ENCODE peak calls at places on chromosomes 2 and 18, in nine cellular contexts. One of them, this sample, is unnamed.

GRCh38 chr2:163173591-163173990 is 335.0 kb upstream of the KCNH7 start:
- DNase-seq in HCT116: no peak
- DNase-seq in right lobe of liver: no peak
- DNase-seq in upper lobe of left lung: no peak
- DNase-seq in IMR-90: no peak
- DNase-seq in A549: no peak
- DNase-seq in transverse colon: no peak
- DNase-seq in thyroid gland: no peak
- DNase-seq in Peyer's patch: no peak
- DNase-seq in this sample: no peak

GRCh38 chr2:21438949-21439348 is 315.2 kb downstream of the TDRD15 start:
- DNase-seq in HCT116: no peak
- DNase-seq in thyroid gland: no peak
- DNase-seq in transverse colon: no peak
- DNase-seq in Peyer's patch: no peak
- DNase-seq in upper lobe of left lung: no peak
- DNase-seq in A549: no peak
- DNase-seq in IMR-90: peak; percentile 92
- DNase-seq in right lobe of liver: no peak
- DNase-seq in this sample: no peak

GRCh38 chr18:79400091-79400590 is 4.4 kb downstream of the NFATC1 start:
- DNase-seq in transverse colon: peak; percentile 73
- DNase-seq in Peyer's patch: peak; percentile 72
- DNase-seq in A549: peak; percentile 32
- DNase-seq in upper lobe of left lung: peak; percentile 71
- DNase-seq in thyroid gland: peak; percentile 78
- DNase-seq in HCT116: no peak
- DNase-seq in right lobe of liver: peak; percentile 66
- DNase-seq in IMR-90: no peak
- DNase-seq in this sample: peak; percentile 80

GRCh38 chr2:134260726-134261125 is 6.9 kb downstream of the MGAT5 start:
- DNase-seq in IMR-90: peak; percentile 90
- DNase-seq in transverse colon: no peak
- DNase-seq in HCT116: no peak
- DNase-seq in A549: no peak
- DNase-seq in thyroid gland: no peak
- DNase-seq in upper lobe of left lung: no peak
- DNase-seq in Peyer's patch: no peak
- DNase-seq in right lobe of liver: no peak
- DNase-seq in this sample: no peak

GRCh38 chr18:59344990-59345389 is 14.1 kb downstream of the LMAN1 start:
- DNase-seq in Peyer's patch: no peak
- DNase-seq in IMR-90: no peak
- DNase-seq in thyroid gland: no peak
- DNase-seq in HCT116: no peak
- DNase-seq in upper lobe of left lung: no peak
- DNase-seq in transverse colon: no peak
- DNase-seq in A549: no peak
- DNase-seq in right lobe of liver: no peak
- DNase-seq in this sample: no peak

GRCh38 chr18:43009666-43010065 is 105.8 kb downstream of the RIT2 start:
- DNase-seq in A549: no peak
- DNase-seq in transverse colon: no peak
- DNase-seq in HCT116: no peak
- DNase-seq in Peyer's patch: no peak
- DNase-seq in upper lobe of left lung: no peak
- DNase-seq in IMR-90: no peak
- DNase-seq in thyroid gland: no peak
- DNase-seq in right lobe of liver: no peak
- DNase-seq in this sample: no peak

GRCh38 chr2:219178377-219179175 is 501 bp downstream of the RETREG2 start:
- DNase-seq in HCT116: no peak
- DNase-seq in IMR-90: peak; percentile 15
- DNase-seq in A549: peak; percentile 21
- DNase-seq in right lobe of liver: peak; percentile 77
- DNase-seq in upper lobe of left lung: peak; percentile 59
- DNase-seq in Peyer's patch: no peak
- DNase-seq in thyroid gland: peak; percentile 60
- DNase-seq in transverse colon: peak; percentile 55
- DNase-seq in this sample: peak; percentile 90

GRCh38 chr2:85550476-85550875 is 10.8 kb downstream of the GGCX start:
- DNase-seq in transverse colon: no peak
- DNase-seq in IMR-90: no peak
- DNase-seq in A549: no peak
- DNase-seq in Peyer's patch: no peak
- DNase-seq in right lobe of liver: no peak
- DNase-seq in upper lobe of left lung: peak; percentile 38
- DNase-seq in thyroid gland: no peak
- DNase-seq in HCT116: no peak
- DNase-seq in this sample: peak; percentile 73

GRCh38 chr2:165401285-165401852 is 68.1 kb upstream of the CSRNP3 start:
- DNase-seq in right lobe of liver: no peak
- DNase-seq in upper lobe of left lung: no peak
- DNase-seq in A549: no peak
- DNase-seq in IMR-90: peak; percentile 79
- DNase-seq in HCT116: peak; percentile 56
- DNase-seq in transverse colon: no peak
- DNase-seq in Peyer's patch: no peak
- DNase-seq in thyroid gland: peak; percentile 14
- DNase-seq in this sample: no peak

GRCh38 chr2:239944706-239945551 is 80.2 kb downstream of the NDUFA10 start:
- DNase-seq in thyroid gland: no peak
- DNase-seq in Peyer's patch: peak; percentile 49
- DNase-seq in transverse colon: no peak
- DNase-seq in upper lobe of left lung: peak; percentile 64
- DNase-seq in HCT116: no peak
- DNase-seq in A549: no peak
- DNase-seq in IMR-90: peak; percentile 44
- DNase-seq in right lobe of liver: peak; percentile 65
- DNase-seq in this sample: no peak

GRCh38 chr2:210224660-210225460 is at the start of gene ACADL:
- DNase-seq in right lobe of liver: peak; percentile 79
- DNase-seq in HCT116: no peak
- DNase-seq in upper lobe of left lung: peak; percentile 79
- DNase-seq in transverse colon: peak; percentile 49
- DNase-seq in IMR-90: no peak
- DNase-seq in Peyer's patch: peak; percentile 72
- DNase-seq in A549: peak; percentile 15
- DNase-seq in thyroid gland: peak; percentile 85
- DNase-seq in this sample: peak; percentile 92

GRCh38 chr2:210222607-210223006 is 2.6 kb downstream of the ACADL start:
- DNase-seq in HCT116: no peak
- DNase-seq in upper lobe of left lung: no peak
- DNase-seq in thyroid gland: no peak
- DNase-seq in right lobe of liver: no peak
- DNase-seq in A549: no peak
- DNase-seq in Peyer's patch: no peak
- DNase-seq in transverse colon: no peak
- DNase-seq in IMR-90: no peak
- DNase-seq in this sample: no peak

GRCh38 chr2:210226186-210226585 is 939 bp upstream of the ACADL start:
- DNase-seq in HCT116: no peak
- DNase-seq in transverse colon: no peak
- DNase-seq in upper lobe of left lung: peak; percentile 24
- DNase-seq in Peyer's patch: no peak
- DNase-seq in IMR-90: no peak
- DNase-seq in thyroid gland: peak; percentile 20
- DNase-seq in right lobe of liver: no peak
- DNase-seq in A549: no peak
- DNase-seq in this sample: no peak

GRCh38 chr2:210227689-210228088 is 2.4 kb upstream of the ACADL start:
- DNase-seq in upper lobe of left lung: no peak
- DNase-seq in right lobe of liver: peak; percentile 49
- DNase-seq in HCT116: no peak
- DNase-seq in IMR-90: no peak
- DNase-seq in A549: no peak
- DNase-seq in thyroid gland: no peak
- DNase-seq in Peyer's patch: no peak
- DNase-seq in transverse colon: no peak
- DNase-seq in this sample: no peak

GRCh38 chr2:210225461-210225798 is 183 bp upstream of the ACADL start:
- DNase-seq in IMR-90: no peak
- DNase-seq in A549: no peak
- DNase-seq in transverse colon: no peak
- DNase-seq in right lobe of liver: no peak
- DNase-seq in upper lobe of left lung: no peak
- DNase-seq in Peyer's patch: no peak
- DNase-seq in HCT116: no peak
- DNase-seq in thyroid gland: no peak
- DNase-seq in this sample: no peak
- H3K4me3 ChIP-seq in IMR-90: peak overlapping the region; percentile 26
- H3K4me3 ChIP-seq in A549: peak overlapping the region; percentile 63
- H3K4me3 ChIP-seq in transverse colon: peak overlapping the region; percentile 56
- H3K4me3 ChIP-seq in right lobe of liver: peak overlapping the region; percentile 47
- H3K4me3 ChIP-seq in upper lobe of left lung: peak overlapping the region; percentile 30
- H3K4me3 ChIP-seq in Peyer's patch: peak overlapping the region; percentile 60
- H3K4me3 ChIP-seq in HCT116: no peak overlapping the region
- H3K4me3 ChIP-seq in thyroid gland: peak overlapping the region; percentile 67
- H3K4me3 ChIP-seq in this sample: peak overlapping the region; percentile 50

DNA sequence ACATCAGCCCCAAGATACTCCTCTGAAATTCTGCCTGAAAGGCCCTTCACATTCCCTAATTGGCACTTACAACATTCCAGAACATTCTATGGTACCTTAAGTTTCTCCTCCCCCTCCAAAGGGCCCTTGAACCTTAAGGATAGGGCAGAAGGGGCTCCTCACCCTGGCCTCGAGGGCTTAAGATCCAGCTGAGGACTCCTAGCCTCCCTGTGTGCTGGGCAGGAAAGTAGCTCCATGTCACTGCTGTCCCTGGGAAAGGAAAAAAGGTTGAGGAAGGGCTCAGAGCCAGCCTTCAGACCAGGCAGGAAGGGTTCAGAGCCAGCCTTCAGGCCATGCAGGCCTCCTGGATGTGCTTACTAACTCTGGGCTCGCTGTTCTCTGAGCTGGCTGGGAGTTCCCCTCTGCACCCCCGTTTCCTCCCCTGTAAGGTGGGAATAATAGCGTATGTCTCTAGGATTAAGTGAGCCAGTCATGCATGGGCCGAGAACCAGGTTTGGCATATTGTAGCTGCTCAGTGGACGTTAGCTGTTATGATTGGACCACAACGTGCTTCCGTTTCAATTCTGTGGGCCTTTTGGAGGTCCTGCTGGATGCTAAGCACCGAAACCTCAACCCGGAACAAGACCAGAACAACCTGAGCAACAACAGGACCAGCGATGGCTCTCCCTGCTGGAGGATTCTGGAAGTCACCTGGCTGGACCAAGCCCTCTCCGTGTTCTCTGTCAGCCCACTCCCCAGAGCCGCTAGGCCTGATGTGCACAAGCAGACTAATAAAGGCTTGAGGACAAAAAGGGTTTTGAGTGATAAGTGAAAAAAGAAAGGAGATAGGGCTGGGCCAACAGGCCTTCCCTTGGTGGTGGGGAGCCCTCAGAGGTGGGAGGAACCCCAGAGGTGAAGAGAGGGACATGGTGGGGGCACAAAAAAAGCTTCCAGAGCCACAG is 1.0 kb upstream of the B3GNT7 start:
- DNase-seq in HCT116: no peak
- DNase-seq in right lobe of liver: no peak
- DNase-seq in upper lobe of left lung: peak; percentile 70
- DNase-seq in thyroid gland: peak; percentile 25
- DNase-seq in IMR-90: no peak
- DNase-seq in transverse colon: no peak
- DNase-seq in A549: no peak
- DNase-seq in Peyer's patch: no peak
- DNase-seq in this sample: no peak
- TF ChIP-seq POLR2A in HCT116: no peak
- TF ChIP-seq POLR2A in right lobe of liver: no peak
- TF ChIP-seq POLR2A in upper lobe of left lung: no peak
- TF ChIP-seq POLR2A in thyroid gland: no peak
- TF ChIP-seq POLR2A in IMR-90: no peak
- TF ChIP-seq POLR2A in transverse colon: no peak
- TF ChIP-seq POLR2A in A549: no peak
- TF ChIP-seq POLR2A in Peyer's patch: no peak
- TF ChIP-seq POLR2A in this sample: no peak

DNA sequence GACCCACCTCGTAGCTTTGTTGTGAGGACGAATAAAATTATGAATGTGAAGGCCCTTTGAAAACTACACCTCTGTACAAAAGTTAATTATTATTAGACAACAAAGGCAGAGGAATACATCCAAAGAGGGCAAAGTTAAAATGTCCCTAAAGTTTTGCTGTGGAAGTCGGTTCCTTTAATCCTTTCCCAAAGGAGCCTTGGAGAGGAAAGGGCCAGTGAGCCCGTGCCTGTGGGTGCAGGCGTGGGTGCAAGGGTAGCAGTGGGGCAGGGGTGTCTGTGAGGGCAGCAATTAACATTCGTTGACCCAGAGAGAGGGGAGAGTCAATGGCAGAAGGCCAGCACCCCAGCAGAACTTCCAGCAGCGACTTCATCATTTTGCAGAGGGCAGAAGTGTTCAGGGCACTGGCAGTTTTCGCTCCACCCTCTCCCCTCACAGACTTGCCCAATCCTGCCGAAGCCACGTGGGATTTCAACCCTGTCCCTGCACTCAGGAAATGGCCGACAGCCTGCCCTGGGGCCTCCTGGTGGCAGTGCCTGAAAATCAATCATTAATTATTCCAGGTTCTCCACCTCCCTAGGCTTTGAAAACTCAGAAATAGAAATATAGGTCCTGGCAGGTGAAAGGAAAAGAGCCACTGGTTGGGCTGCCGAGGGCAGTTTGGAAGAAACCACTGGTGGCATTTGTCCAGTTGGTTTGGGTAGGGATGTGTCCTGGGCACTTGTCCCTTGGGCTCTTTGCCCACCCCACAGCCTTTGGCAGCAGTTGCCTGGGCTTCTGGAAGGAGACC is 4.2 kb upstream of the PAX8 start:
- DNase-seq in IMR-90: peak; percentile 4
- DNase-seq in thyroid gland: peak; percentile 93
- DNase-seq in right lobe of liver: peak; percentile 87
- DNase-seq in A549: peak; percentile 89
- DNase-seq in Peyer's patch: peak; percentile 77
- DNase-seq in HCT116: peak; percentile 61
- DNase-seq in upper lobe of left lung: peak; percentile 91
- DNase-seq in transverse colon: peak; percentile 70
- DNase-seq in this sample: no peak
- TF ChIP-seq CTCF in IMR-90: peak; percentile 6
- TF ChIP-seq CTCF in thyroid gland: peak; percentile 65
- TF ChIP-seq CTCF in right lobe of liver: peak; percentile 41
- TF ChIP-seq CTCF in A549: peak; percentile 35
- TF ChIP-seq CTCF in Peyer's patch: no peak
- TF ChIP-seq CTCF in HCT116: peak; percentile 33
- TF ChIP-seq CTCF in upper lobe of left lung: peak; percentile 45
- TF ChIP-seq CTCF in transverse colon: peak; percentile 20
- TF ChIP-seq CTCF in this sample: no peak

DNA sequence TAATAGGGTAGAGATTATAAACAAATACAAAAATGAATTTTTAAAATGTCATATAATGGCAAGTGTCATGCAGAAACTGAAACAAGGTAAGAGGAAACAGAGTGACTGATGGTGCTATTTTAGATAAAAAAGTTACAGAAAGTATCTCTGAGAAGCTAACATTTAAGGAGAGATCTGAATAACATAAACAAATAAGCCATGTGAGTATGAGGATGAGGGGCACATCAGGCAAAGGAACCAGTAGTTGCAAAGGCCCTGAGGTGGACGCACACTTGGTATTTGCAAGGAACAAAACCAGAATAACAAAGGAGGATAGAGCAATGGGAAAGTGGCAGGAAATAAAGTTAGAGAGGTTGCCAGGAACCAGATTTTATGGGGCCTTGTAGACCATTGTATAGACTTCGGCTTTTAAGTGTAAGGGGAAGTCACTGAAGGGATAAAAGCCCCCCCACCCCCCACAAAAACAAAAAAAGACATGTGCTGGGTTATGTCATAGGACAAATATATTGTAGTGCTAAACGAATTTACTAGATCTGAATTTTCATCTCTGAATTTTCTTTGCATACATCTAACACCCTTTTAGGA is 159.2 kb downstream of the DTNB start:
- DNase-seq in transverse colon: no peak
- DNase-seq in Peyer's patch: no peak
- DNase-seq in upper lobe of left lung: no peak
- DNase-seq in thyroid gland: peak; percentile 17
- DNase-seq in right lobe of liver: no peak
- DNase-seq in A549: no peak
- DNase-seq in HCT116: no peak
- DNase-seq in IMR-90: no peak
- DNase-seq in this sample: no peak
- H3K4me3 ChIP-seq in transverse colon: no peak overlapping the region
- H3K4me3 ChIP-seq in Peyer's patch: no peak overlapping the region
- H3K4me3 ChIP-seq in upper lobe of left lung: no peak overlapping the region
- H3K4me3 ChIP-seq in thyroid gland: no peak overlapping the region
- H3K4me3 ChIP-seq in right lobe of liver: no peak overlapping the region
- H3K4me3 ChIP-seq in A549: no peak overlapping the region
- H3K4me3 ChIP-seq in HCT116: no peak overlapping the region
- H3K4me3 ChIP-seq in IMR-90: no peak overlapping the region
- H3K4me3 ChIP-seq in this sample: no peak overlapping the region

This sample was measured in lower leg skin.